ENCODE peak calls at places on chromosomes 6 and 20, in ten cellular contexts. Q, S, G, A, F, C, B, D, H and M are unnamed samples.

GRCh38 chr6:148747145-148747492 is 289 bp downstream of the UST start:
- DNase-seq in G (no peak), H (peak; percentile 65), Q (peak; percentile 52), B (no peak), C (peak; percentile 59), F (peak; percentile 30), S (no peak), D (peak; percentile 84), A (no peak), M (no peak)

GRCh38 chr6:118708055-118708454 is 56.7 kb upstream of the CEP85L start:
- DNase-seq in H (no peak), D (no peak), B (no peak), G (no peak), A (no peak), S (no peak), F (no peak), Q (no peak), C (no peak), M (no peak)

GRCh38 chr6:85081102-85081501 is 316.7 kb upstream of the TBX18 start:
- DNase-seq in D (no peak), G (no peak), S (no peak), Q (no peak), H (no peak), F (no peak), A (no peak), B (no peak), C (no peak), M (no peak)

GRCh38 chr6:29552512-29553051 is 7.0 kb downstream of the UBD start:
- DNase-seq in Q (no peak), G (no peak), H (no peak), F (peak; percentile 32), B (no peak), C (no peak), A (peak; percentile 29), D (no peak), S (peak; percentile 21), M (no peak)

GRCh38 chr6:154537942-154538341 is 27.5 kb upstream of the CNKSR3 start:
- DNase-seq in G (no peak), S (no peak), D (no peak), C (no peak), F (no peak), B (no peak), H (no peak), A (no peak), Q (no peak), M (no peak)

GRCh38 chr6:4775591-4776492 is at the start of gene CDYL:
- DNase-seq in D (peak; percentile 94), Q (peak; percentile 89), A (peak; percentile 51), C (peak; percentile 81), S (peak; percentile 72), H (peak; percentile 91), B (peak; percentile 94), G (no peak), F (peak; percentile 74), M (no peak)

GRCh38 chr6:98292812-98293211 is 541.6 kb upstream of the POU3F2 start:
- DNase-seq in G (no peak), S (no peak), D (no peak), Q (no peak), A (no peak), F (no peak), C (no peak), B (no peak), H (no peak), M (no peak)

GRCh38 chr20:62378215-62378614 is 8.7 kb upstream of the RPS21 start:
- DNase-seq in H (no peak), G (no peak), A (no peak), S (no peak), F (no peak), C (no peak), B (peak; percentile 81), D (no peak), Q (no peak), M (no peak)

GRCh38 chr6:18579869-18580268 is 192.7 kb downstream of the RNF144B start:
- DNase-seq in B (no peak), C (no peak), A (no peak), F (no peak), D (no peak), Q (no peak), S (no peak), H (no peak), G (no peak), M (no peak)

GRCh38 chr6:31901415-31901952 is 402 bp downstream of the ZBTB12 start:
- DNase-seq in A (peak; percentile 6), Q (peak; percentile 69), B (peak; percentile 50), C (no peak), S (no peak), H (peak; percentile 75), G (no peak), D (peak; percentile 84), F (no peak), M (no peak)

GRCh38 chr6:636488-636887 is 20.4 kb downstream of the HUS1B start:
- DNase-seq in C (no peak), A (no peak), Q (no peak), F (no peak), G (no peak), B (no peak), D (no peak), H (no peak), S (no peak), M (no peak)

GRCh38 chr20:48556956-48557355 is 270.8 kb downstream of the PREX1 start:
- DNase-seq in Q (no peak), S (no peak), D (no peak), F (no peak), H (no peak), C (no peak), G (no peak), A (no peak), B (peak; percentile 60), M (no peak)

GRCh38 chr20:8431538-8432434 is 299.7 kb downstream of the PLCB1 start:
- DNase-seq in G (no peak), A (no peak), H (peak; percentile 84), C (no peak), S (no peak), D (no peak), B (peak; percentile 66), F (peak; percentile 18), Q (peak; percentile 76), M (no peak)

GRCh38 chr20:39004508-39004907 is 42.4 kb downstream of the DHX35 start:
- DNase-seq in F (no peak), S (no peak), H (no peak), G (no peak), C (no peak), Q (no peak), B (no peak), A (no peak), D (no peak), M (no peak)

GRCh38 chr20:50885068-50885467 is 46.2 kb downstream of the ADNP start:
- DNase-seq in C (no peak), D (no peak), A (no peak), F (no peak), Q (no peak), G (no peak), S (no peak), B (no peak), H (no peak), M (no peak)

DNA sequence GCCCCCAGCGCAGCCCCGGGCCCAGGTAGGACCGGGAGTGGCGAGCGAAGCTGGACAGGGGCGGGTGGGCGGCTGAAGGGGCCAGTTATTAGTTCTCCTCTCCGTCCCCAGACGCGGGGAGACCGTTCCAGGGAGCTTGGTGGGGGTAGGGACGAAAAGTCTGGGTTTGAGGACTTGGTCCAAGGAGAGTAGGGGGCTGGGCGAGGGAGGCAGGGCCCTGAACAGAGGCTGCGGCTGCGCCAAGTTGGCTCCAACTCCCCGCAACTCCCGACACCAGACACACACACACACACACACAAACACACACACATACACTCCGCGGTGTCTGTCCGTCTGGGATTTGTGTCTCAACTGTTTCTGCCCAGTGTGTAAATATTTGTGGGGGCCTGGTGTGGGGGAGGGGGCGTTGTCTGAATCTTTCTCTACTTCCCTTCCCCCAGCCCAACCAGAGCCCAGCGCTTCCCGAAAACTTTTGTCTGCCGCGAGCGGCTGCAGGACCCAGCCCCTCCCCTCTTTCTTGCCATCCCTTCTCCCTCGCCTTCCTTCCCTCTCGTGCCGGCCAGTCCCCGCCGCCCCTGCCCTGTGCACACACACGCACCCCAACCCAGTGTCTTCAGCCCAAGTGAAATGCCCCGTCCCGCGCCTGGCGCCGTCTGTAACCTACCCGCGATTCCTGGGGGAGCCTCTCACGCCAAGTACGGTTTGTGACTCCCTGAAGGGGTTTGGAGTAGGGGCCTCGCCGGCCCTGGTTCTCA is 710 bp downstream of the MDFI start:
- DNase-seq in F (peak; percentile 29), H (no peak), B (peak; percentile 85), Q (no peak), D (no peak), A (no peak), G (no peak), S (no peak), C (no peak), M (no peak)
- H3K27me3 ChIP-seq in F (no peaks in the 10 kb centered on the region), H (peaks cover 12% of the 10 kb centered on the region), B (peaks cover 46% of the 10 kb centered on the region), Q (peaks cover 64% of the 10 kb centered on the region), D (peaks cover 66% of the 10 kb centered on the region), A (peaks cover 83% of the 10 kb centered on the region), G (peaks cover 2% of the 10 kb centered on the region), S (no peaks in the 10 kb centered on the region), C (peaks cover 4% of the 10 kb centered on the region), M (peaks cover 27% of the 10 kb centered on the region)

GRCh38 chr6:117389227-117390057 is 36.3 kb downstream of the ROS1 start:
- DNase-seq in B (no peak), S (no peak), G (no peak), Q (no peak), C (no peak), H (no peak), A (no peak), D (no peak), F (no peak), M (peak; percentile 25)
- H3K27me3 ChIP-seq in B (no peaks in the 10 kb centered on the region), S (no peaks in the 10 kb centered on the region), G (no peaks in the 10 kb centered on the region), Q (no peaks in the 10 kb centered on the region), C (peaks cover 5% of the 10 kb centered on the region), H (no peaks in the 10 kb centered on the region), A (no peaks in the 10 kb centered on the region), D (no peaks in the 10 kb centered on the region), F (no peaks in the 10 kb centered on the region), M (no peaks in the 10 kb centered on the region)

GRCh38 chr6:80425089-80425823 is 318.8 kb downstream of the BCKDHB start:
- DNase-seq in S (no peak), H (no peak), D (no peak), B (no peak), F (no peak), Q (no peak), G (no peak), C (no peak), A (peak; percentile 95), M (no peak)
- H3K27me3 ChIP-seq in S (no peaks in the 10 kb centered on the region), H (no peaks in the 10 kb centered on the region), D (no peaks in the 10 kb centered on the region), B (no peaks in the 10 kb centered on the region), F (no peaks in the 10 kb centered on the region), Q (no peaks in the 10 kb centered on the region), G (no peaks in the 10 kb centered on the region), C (no peaks in the 10 kb centered on the region), A (no peaks in the 10 kb centered on the region), M (no peaks in the 10 kb centered on the region)

DNA sequence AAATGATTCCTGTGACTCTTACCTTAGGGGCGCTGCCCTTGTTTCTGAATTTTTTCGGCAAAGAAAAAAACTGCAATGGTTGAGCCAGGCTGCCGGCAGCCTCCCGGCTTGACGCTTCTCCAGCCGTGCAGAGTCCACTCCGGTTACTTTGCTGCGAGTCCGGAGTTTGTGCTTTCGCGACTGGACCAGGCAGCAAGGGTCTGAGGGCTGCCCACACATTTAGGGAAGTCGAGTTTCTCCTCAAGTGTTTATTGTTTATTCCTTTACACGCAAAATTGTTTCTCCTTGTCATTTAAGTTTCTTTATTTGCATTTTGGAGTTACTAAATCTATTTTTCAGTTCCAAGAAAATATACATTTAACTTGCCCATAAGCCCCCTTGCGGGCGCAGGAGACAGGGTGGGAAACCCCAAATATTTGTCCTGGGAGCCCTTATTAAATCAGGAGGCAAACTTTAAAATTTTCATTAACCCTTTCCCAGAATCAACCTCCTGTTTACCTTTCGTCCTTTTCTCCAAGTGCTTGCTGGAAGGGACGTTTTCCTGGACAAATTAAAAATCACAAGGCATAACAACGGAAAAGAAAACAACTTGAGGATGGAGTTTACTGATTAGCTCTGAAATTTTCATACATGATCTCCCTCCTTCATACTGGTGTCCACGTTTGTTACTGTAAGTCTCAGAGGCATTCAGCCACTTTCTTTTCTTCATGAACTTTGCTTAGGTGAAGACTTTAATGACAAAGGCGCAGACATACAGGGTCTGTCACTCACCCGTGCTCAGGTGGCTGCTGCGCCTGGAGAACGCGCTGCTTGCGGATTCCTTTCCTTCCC is 1.7 kb upstream of the PDE10A start:
- DNase-seq in G (no peak), D (no peak), B (no peak), S (no peak), F (no peak), A (no peak), H (no peak), C (no peak), Q (no peak), M (no peak)
- H3K27me3 ChIP-seq in G (peaks cover 41% of the 10 kb centered on the region), D (peaks cover 80% of the 10 kb centered on the region), B (peaks cover 44% of the 10 kb centered on the region), S (no peaks in the 10 kb centered on the region), F (no peaks in the 10 kb centered on the region), A (peaks cover 43% of the 10 kb centered on the region), H (peaks cover 17% of the 10 kb centered on the region), C (peaks cover 59% of the 10 kb centered on the region), Q (peaks cover 44% of the 10 kb centered on the region), M (peaks cover 5% of the 10 kb centered on the region)